ENCODE peak calls at places on chromosomes 11 and 22, in seven cellular contexts. T is iris pigment epithelial cell; Z is PC-9; S is choroid plexus epithelial cell; E is H1; U is activated CD8-positive, alpha-beta memory T cell treated with anti-CD3 and anti-CD28 coated beads, Interleukin-2, amount 50 U/mL, for 48 hours; G is body of pancreas. W is an unnamed sample.

GRCh38 chr11:1669546-1670218 is 27.3 kb upstream of the KRTAP5-6 start:
- DNase-seq in Z (no peak), S (no peak), G (no peak), T (no peak), U (no peak), E (no peak), W (no peak)

GRCh38 chr11:93221539-93221938 is 23.7 kb upstream of the SLC36A4 start:
- DNase-seq in G (no peak), S (no peak), Z (no peak), T (no peak), U (no peak), E (no peak), W (no peak)

GRCh38 chr22:41919357-41920224 is 4.7 kb upstream of the SHISA8 start:
- DNase-seq in U (peak; percentile 77), G (peak; percentile 41), Z (peak; percentile 38), T (no peak), S (peak; percentile 70), E (peak; percentile 72), W (peak; percentile 83)

GRCh38 chr11:63212742-63213141 is 30.7 kb downstream of the SLC22A25 start:
- DNase-seq in T (peak; percentile 1), E (no peak), U (no peak), Z (peak; percentile 12), S (peak; percentile 38), G (no peak), W (peak; percentile 68)

GRCh38 chr11:86951706-86952105 is 3.5 kb downstream of the FZD4 start:
- DNase-seq in S (no peak), Z (no peak), E (no peak), T (no peak), U (no peak), G (no peak), W (no peak)

GRCh38 chr11:47355283-47356128 is 3.0 kb upstream of the MYBPC3 start:
- DNase-seq in G (peak; percentile 99), S (peak; percentile 94), U (peak; percentile 79), T (peak; percentile 91), Z (peak; percentile 99), E (peak; percentile 95), W (peak; percentile 76)

GRCh38 chr11:11279956-11280689 is 72.9 kb downstream of the CSNK2A3 start:
- DNase-seq in Z (no peak), E (peak; percentile 34), T (peak; percentile 62), S (peak; percentile 65), U (no peak), G (no peak), W (peak; percentile 59)

GRCh38 chr11:27234043-27234668 is 128.9 kb downstream of the CCDC34 start:
- DNase-seq in S (peak; percentile 95), T (peak; percentile 97), U (no peak), Z (peak; percentile 8), G (no peak), E (no peak), W (no peak)

GRCh38 chr11:70788247-70789022 is 390.1 kb downstream of the CTTN start:
- DNase-seq in S (peak; percentile 81), G (no peak), T (peak; percentile 75), Z (peak; percentile 86), U (no peak), E (no peak), W (no peak)

GRCh38 chr11:1442163-1442562 is 44.4 kb downstream of the MOB2 start:
- DNase-seq in U (no peak), S (peak; percentile 11), T (peak; percentile 16), E (no peak), G (no peak), Z (no peak), W (no peak)

GRCh38 chr11:15911377-15912044 is 444.8 kb downstream of the SOX6 start:
- DNase-seq in G (peak; percentile 23), S (peak; percentile 73), Z (peak; percentile 31), T (peak; percentile 44), U (no peak), E (no peak), W (no peak)

GRCh38 chr22:41300661-41301060 is 664 bp upstream of the ZC3H7B start:
- DNase-seq in Z (no peak), S (no peak), E (no peak), T (no peak), G (no peak), U (no peak), W (no peak)

GRCh38 chr22:26457661-26458272 is 25.8 kb downstream of the HPS4 start:
- DNase-seq in U (no peak), E (no peak), G (no peak), T (no peak), S (no peak), Z (no peak), W (no peak)

GRCh38 chr22:19669570-19669969 is 44.7 kb upstream of the SEPTIN5 start:
- DNase-seq in T (no peak), E (no peak), U (no peak), S (no peak), Z (no peak), G (no peak), W (no peak)

GRCh38 chr22:38455530-38456271 is 702 bp upstream of the KCNJ4 start:
- DNase-seq in S (peak; percentile 37), U (no peak), G (peak; percentile 29), T (peak; percentile 24), E (no peak), Z (peak; percentile 42), W (peak; percentile 73)

GRCh38 chr11:28836285-28837081 is 728.3 kb downstream of the METTL15 start:
- DNase-seq in Z (peak; percentile 61), U (no peak), G (no peak), E (no peak), T (peak; percentile 99), S (peak; percentile 96), W (no peak)

GRCh38 chr22:20031732-20032406 is 11.0 kb downstream of the TANGO2 start:
- DNase-seq in G (no peak), S (no peak), E (no peak), U (no peak), T (no peak), Z (no peak), W (no peak)

GRCh38 chr11:35066783-35067476 is 72.0 kb upstream of the CD44 start:
- DNase-seq in G (no peak), S (no peak), E (no peak), U (no peak), T (no peak), Z (no peak), W (peak; percentile 79)

GRCh38 chr22:43886231-43886630 is 5.6 kb downstream of the PNPLA5 start:
- DNase-seq in U (no peak), Z (no peak), T (no peak), G (no peak), S (no peak), E (no peak), W (no peak)

GRCh38 chr11:128777369-128778011 is 83.6 kb downstream of the FLI1 start:
- DNase-seq in E (no peak), G (no peak), T (no peak), S (no peak), Z (no peak), U (no peak), W (no peak)

GRCh38 chr11:93986716-93987115 is 34.4 kb upstream of the HEPHL1 start:
- DNase-seq in U (no peak), E (no peak), G (peak; percentile 52), S (peak; percentile 10), Z (peak; percentile 21), T (peak; percentile 2), W (no peak)

GRCh38 chr22:39560127-39560526 is 10.4 kb upstream of the CACNA1I start:
- DNase-seq in G (no peak), Z (peak; percentile 51), E (no peak), S (no peak), T (no peak), U (no peak), W (no peak)

GRCh38 chr11:69840371-69841169 is 21.4 kb upstream of the FGF3 start:
- DNase-seq in U (peak; percentile 25), S (no peak), Z (peak; percentile 87), T (no peak), E (no peak), G (peak; percentile 39), W (no peak)

GRCh38 chr11:9459573-9460321 is 1.1 kb upstream of the ZNF143 start:
- DNase-seq in U (peak; percentile 58), T (peak; percentile 67), E (no peak), S (peak; percentile 76), Z (no peak), G (peak; percentile 23), W (peak; percentile 79)

GRCh38 chr11:128513915-128514681 is 73.3 kb downstream of the ETS1 start:
- DNase-seq in T (no peak), G (no peak), E (no peak), U (no peak), S (peak; percentile 54), Z (no peak), W (peak; percentile 61)

GRCh38 chr11:6458352-6458751 is 15.4 kb downstream of the TRIM3 start:
- DNase-seq in T (no peak), G (no peak), U (no peak), Z (peak; percentile 25), S (no peak), E (no peak), W (no peak)

GRCh38 chr11:31325162-31325561 is 44.4 kb downstream of the DCDC1 start:
- DNase-seq in E (no peak), G (no peak), Z (no peak), T (peak; percentile 85), S (peak; percentile 81), U (no peak), W (no peak)

GRCh38 chr11:132082566-132082965 is 712.2 kb downstream of the NTM start:
- DNase-seq in S (no peak), Z (no peak), T (no peak), G (no peak), U (no peak), E (no peak), W (no peak)

GRCh38 chr11:57213282-57214086 is 23.6 kb downstream of the APLNR start:
- DNase-seq in S (no peak), T (peak; percentile 22), E (no peak), Z (no peak), U (no peak), G (no peak), W (no peak)

GRCh38 chr11:75159081-75159953 is 8.4 kb downstream of the SLCO2B1 start:
- DNase-seq in Z (no peak), T (no peak), U (no peak), E (no peak), S (no peak), G (peak; percentile 67), W (no peak)

GRCh38 chr22:36764641-36765040 is 11.3 kb downstream of the IFT27 start:
- DNase-seq in T (no peak), Z (no peak), S (no peak), U (no peak), G (no peak), E (no peak), W (no peak)

GRCh38 chr11:100735949-100736675 is 49.0 kb downstream of the ARHGAP42 start:
- DNase-seq in U (no peak), G (no peak), T (peak; percentile 75), E (no peak), Z (no peak), S (peak; percentile 86), W (no peak)

GRCh38 chr11:106880121-106880520 is 138.2 kb downstream of the GUCY1A2 start:
- DNase-seq in T (no peak), E (peak; percentile 2), Z (no peak), G (no peak), U (no peak), S (no peak), W (no peak)

GRCh38 chr11:20013346-20014066 is 146.8 kb downstream of the DBX1 start:
- DNase-seq in G (no peak), S (peak; percentile 60), T (peak; percentile 55), Z (no peak), U (no peak), E (no peak), W (no peak)

GRCh38 chr11:94638902-94639373 is 71.8 kb downstream of the PIWIL4 start:
- DNase-seq in G (no peak), T (peak; percentile 82), S (peak; percentile 75), U (no peak), Z (no peak), E (no peak), W (peak; percentile 59)

W was measured in activated CD4-positive, alpha-beta T cell treated with anti-CD3 and anti-CD28 coated beads, Interleukin-2, amount 10 ng/mL, durations not matched to agents 24 days and 14 days.